ENCODE peak calls at places on chromosomes 5 and 9, in nine cellular contexts. E is PC-3, Y is spleen, Q is GM10248, R is AG10803, O is brain microvascular endothelial cell, K is heart right ventricle, H is astrocyte, N is astrocyte of the cerebellum. W is an unnamed sample.

GRCh38 chr5:52024363-52024762 is 641.1 kb downstream of the ISL1 start:
- DNase-seq in N (no peak), R (no peak), K (no peak), E (no peak), O (no peak), Q (no peak), H (no peak), Y (no peak), W (no peak)

GRCh38 chr9:83422512-83422911 is 115.7 kb downstream of the FRMD3 start:
- DNase-seq in N (no peak), K (peak; percentile 26), Q (no peak), Y (no peak), E (no peak), H (no peak), O (no peak), R (peak; percentile 76), W (no peak)

GRCh38 chr5:147522435-147522834 is 12.6 kb upstream of the DPYSL3 start:
- DNase-seq in Q (no peak), R (no peak), E (peak; percentile 53), Y (no peak), H (peak; percentile 80), K (no peak), N (no peak), O (no peak), W (no peak)

GRCh38 chr5:180161420-180162303 is 47.3 kb downstream of the RASGEF1C start:
- DNase-seq in Y (no peak), Q (no peak), E (no peak), N (no peak), K (no peak), H (no peak), R (no peak), O (no peak), W (no peak)

GRCh38 chr5:162391848-162392247 is 324.3 kb downstream of the GABRG2 start:
- DNase-seq in Y (no peak), H (no peak), Q (no peak), N (no peak), O (no peak), K (no peak), R (no peak), E (no peak), W (no peak)

GRCh38 chr9:37650299-37650872 is 368 bp upstream of the FRMPD1 start:
- DNase-seq in H (no peak), Q (no peak), N (no peak), R (no peak), Y (no peak), O (no peak), E (no peak), K (no peak), W (peak; percentile 83)

GRCh38 chr9:94801685-94802084 is 75.2 kb downstream of the AOPEP start:
- DNase-seq in Y (no peak), O (no peak), N (peak; percentile 41), K (no peak), E (no peak), Q (no peak), R (peak; percentile 88), H (peak; percentile 92), W (no peak)

GRCh38 chr9:127979333-127980055 is 1.3 kb downstream of the EEIG1 start:
- DNase-seq in N (no peak), Q (peak; percentile 67), R (peak; percentile 51), E (peak; percentile 42), Y (peak; percentile 87), O (no peak), H (peak; percentile 7), K (peak; percentile 48), W (peak; percentile 37)

GRCh38 chr9:136267261-136268111 is 21.9 kb upstream of the QSOX2 start:
- DNase-seq in E (peak; percentile 75), R (peak; percentile 80), N (peak; percentile 31), H (peak; percentile 58), K (peak; percentile 61), Y (peak; percentile 95), Q (peak; percentile 99), O (peak; percentile 66), W (peak; percentile 85)

GRCh38 chr5:67465556-67466206 is 269.1 kb upstream of the CD180 start:
- DNase-seq in K (no peak), Y (no peak), E (no peak), R (peak; percentile 87), Q (no peak), H (peak; percentile 11), N (no peak), O (no peak), W (no peak)

GRCh38 chr5:33080287-33080686 is 360.5 kb upstream of the TARS1 start:
- DNase-seq in Y (no peak), Q (no peak), H (no peak), K (no peak), R (no peak), E (no peak), N (no peak), O (no peak), W (no peak)

GRCh38 chr5:53019320-53019719 is 30.2 kb downstream of the ITGA2 start:
- DNase-seq in H (peak; percentile 82), K (no peak), N (no peak), R (peak; percentile 62), Y (no peak), Q (no peak), O (peak; percentile 91), E (peak; percentile 82), W (no peak)

GRCh38 chr9:37337301-37337905 is 85.1 kb upstream of the GRHPR start:
- DNase-seq in H (no peak), R (no peak), E (no peak), O (no peak), N (no peak), Q (no peak), Y (no peak), K (no peak), W (no peak)

GRCh38 chr9:137300607-137301085 is 1.4 kb downstream of the NRARP start:
- DNase-seq in H (no peak), R (no peak), Y (no peak), Q (no peak), N (no peak), E (no peak), K (peak; percentile 35), O (no peak), W (peak; percentile 39)

GRCh38 chr9:137396808-137397367 is 26.1 kb downstream of the EXD3 start:
- DNase-seq in Y (no peak), O (no peak), Q (no peak), E (no peak), K (no peak), N (no peak), R (no peak), H (no peak), W (no peak)

GRCh38 chr5:175471628-175472027 is 6.7 kb upstream of the SFXN1 start:
- DNase-seq in H (no peak), R (no peak), K (no peak), E (no peak), O (no peak), N (no peak), Y (no peak), Q (no peak), W (no peak)

GRCh38 chr9:136645903-136646754 is 16.6 kb upstream of the EGFL7 start:
- DNase-seq in H (no peak), Q (no peak), O (no peak), E (no peak), K (peak; percentile 87), Y (peak; percentile 89), R (no peak), N (no peak), W (peak; percentile 63)

GRCh38 chr9:112378441-112379176 is 1.3 kb upstream of the HSDL2 start:
- DNase-seq in N (no peak), R (no peak), O (peak; percentile 27), E (peak; percentile 38), K (no peak), Y (peak; percentile 82), Q (no peak), H (no peak), W (no peak)

GRCh38 chr5:40762716-40763115 is 7.0 kb upstream of the TTC33 start:
- DNase-seq in O (no peak), E (no peak), N (no peak), K (no peak), R (peak; percentile 17), H (no peak), Q (no peak), Y (no peak), W (no peak)

GRCh38 chr9:133529457-133529856 is 4.7 kb upstream of the MYMK start:
- DNase-seq in R (no peak), N (no peak), Q (no peak), E (no peak), Y (no peak), H (no peak), O (no peak), K (no peak), W (no peak)
- TF ChIP-seq CTCF in R (no peak), N (no peak), Q (no peak), E (no peak), Y (no peak), H (no peak), O (no peak), K (no peak), W (no peak)

GRCh38 chr5:103373576-103374472 is 115.3 kb downstream of the MACIR start:
- DNase-seq in H (no peak), K (no peak), R (no peak), Q (no peak), O (no peak), N (no peak), E (no peak), Y (no peak), W (no peak)

GRCh38 chr5:103374473-103374963 is 116.0 kb downstream of the MACIR start:
- DNase-seq in E (no peak), Q (no peak), N (no peak), R (no peak), H (no peak), Y (no peak), O (no peak), K (no peak), W (no peak)

GRCh38 chr5:103375863-103376591 is 117.5 kb downstream of the MACIR start:
- DNase-seq in R (no peak), Q (no peak), O (no peak), N (no peak), H (no peak), Y (no peak), E (peak; percentile 31), K (no peak), W (no peak)

GRCh38 chr5:103371046-103371603 is 112.6 kb downstream of the MACIR start:
- DNase-seq in O (no peak), R (no peak), K (no peak), E (no peak), Q (no peak), N (no peak), Y (no peak), H (no peak), W (no peak)

GRCh38 chr5:103375356-103375755 is 116.8 kb downstream of the MACIR start:
- DNase-seq in K (no peak), E (peak; percentile 77), Y (no peak), Q (no peak), R (peak; percentile 29), O (peak; percentile 31), H (peak; percentile 79), N (peak; percentile 92), W (no peak)
- TF ChIP-seq CTCF in K (no peak), E (peak; percentile 71), Y (no peak), Q (no peak), R (no peak), O (peak; percentile 36), H (peak; percentile 19), N (peak; percentile 38), W (no peak)

GRCh38 chr9:35522189-35522588 is 32.3 kb downstream of the RUSC2 start:
- DNase-seq in E (no peak), Q (no peak), Y (no peak), K (no peak), H (no peak), R (no peak), N (no peak), O (no peak), W (no peak)
- TF ChIP-seq CTCF in E (no peak), Q (no peak), Y (no peak), K (no peak), H (peak; percentile 12), R (peak; percentile 29), N (peak; percentile 18), O (peak; percentile 51), W (no peak)

GRCh38 chr5:168295574-168296201 is 4.2 kb downstream of the WWC1 start:
- DNase-seq in R (peak; percentile 78), O (peak; percentile 56), Q (no peak), N (peak; percentile 79), H (peak; percentile 68), K (no peak), E (peak; percentile 80), Y (no peak), W (peak; percentile 63)
- TF ChIP-seq CTCF in R (peak; percentile 77), O (peak; percentile 80), Q (no peak), N (peak; percentile 73), H (peak; percentile 68), K (no peak), E (peak; percentile 49), Y (no peak), W (peak; percentile 38)

W was measured in nephron progenitor cell.